ENCODE peak calls at places on chromosomes 13 and 19, in five cellular contexts. One of them, this sample, is unnamed.

GRCh38 chr19:4256563-4256962 is 9.7 kb downstream of the YJU2 start:
- DNase-seq in heart left ventricle: no peak
- DNase-seq in left ventricle myocardium inferior: no peak
- DNase-seq in heart right ventricle: no peak
- DNase-seq in GM23248: no peak
- DNase-seq in this sample: no peak

GRCh38 chr13:45859682-45860081 is 8.1 kb upstream of the SIAH3 start:
- DNase-seq in GM23248: no peak
- DNase-seq in heart left ventricle: no peak
- DNase-seq in heart right ventricle: no peak
- DNase-seq in left ventricle myocardium inferior: no peak
- DNase-seq in this sample: no peak

GRCh38 chr13:46687810-46688209 is 109.2 kb downstream of the ESD start:
- DNase-seq in GM23248: peak; percentile 26
- DNase-seq in heart left ventricle: no peak
- DNase-seq in heart right ventricle: no peak
- DNase-seq in left ventricle myocardium inferior: no peak
- DNase-seq in this sample: no peak

GRCh38 chr13:39976481-39976880 is 321.0 kb downstream of the COG6 start:
- DNase-seq in heart right ventricle: no peak
- DNase-seq in left ventricle myocardium inferior: no peak
- DNase-seq in GM23248: no peak
- DNase-seq in heart left ventricle: no peak
- DNase-seq in this sample: no peak

GRCh38 chr13:76758738-76759137 is 127.5 kb downstream of the KCTD12 start:
- DNase-seq in GM23248: no peak
- DNase-seq in left ventricle myocardium inferior: no peak
- DNase-seq in heart right ventricle: no peak
- DNase-seq in heart left ventricle: no peak
- DNase-seq in this sample: no peak

GRCh38 chr13:85828094-85828684 is 29.0 kb upstream of the SLITRK6 start:
- DNase-seq in GM23248: peak; percentile 50
- DNase-seq in heart right ventricle: no peak
- DNase-seq in left ventricle myocardium inferior: no peak
- DNase-seq in heart left ventricle: no peak
- DNase-seq in this sample: no peak

GRCh38 chr13:40026174-40026585 is 370.7 kb downstream of the COG6 start:
- DNase-seq in heart right ventricle: no peak
- DNase-seq in GM23248: no peak
- DNase-seq in heart left ventricle: no peak
- DNase-seq in left ventricle myocardium inferior: no peak
- DNase-seq in this sample: no peak

GRCh38 chr19:38194061-38194701 is 29.8 kb downstream of the DPF1 start:
- DNase-seq in GM23248: no peak
- DNase-seq in heart right ventricle: no peak
- DNase-seq in left ventricle myocardium inferior: no peak
- DNase-seq in heart left ventricle: no peak
- DNase-seq in this sample: no peak

GRCh38 chr13:36142735-36143134 is 11.6 kb upstream of the DCLK1 start:
- DNase-seq in left ventricle myocardium inferior: no peak
- DNase-seq in heart left ventricle: no peak
- DNase-seq in GM23248: no peak
- DNase-seq in heart right ventricle: no peak
- DNase-seq in this sample: no peak

GRCh38 chr19:58559275-58560006 is 1.0 kb upstream of the UBE2M start:
- DNase-seq in left ventricle myocardium inferior: peak; percentile 90
- DNase-seq in GM23248: peak; percentile 94
- DNase-seq in heart right ventricle: peak; percentile 90
- DNase-seq in heart left ventricle: peak; percentile 94
- DNase-seq in this sample: peak; percentile 93

GRCh38 chr13:47226516-47226915 is 329.7 kb upstream of the HTR2A start:
- DNase-seq in left ventricle myocardium inferior: no peak
- DNase-seq in heart left ventricle: no peak
- DNase-seq in heart right ventricle: no peak
- DNase-seq in GM23248: peak; percentile 20
- DNase-seq in this sample: no peak

GRCh38 chr19:45331411-45331810 is 8.7 kb upstream of the CKM start:
- DNase-seq in left ventricle myocardium inferior: no peak
- DNase-seq in heart left ventricle: no peak
- DNase-seq in heart right ventricle: no peak
- DNase-seq in GM23248: no peak
- DNase-seq in this sample: no peak

GRCh38 chr19:42201489-42202289 is 15.8 kb downstream of the DEDD2 start:
- DNase-seq in GM23248: no peak
- DNase-seq in heart right ventricle: no peak
- DNase-seq in left ventricle myocardium inferior: peak; percentile 32
- DNase-seq in heart left ventricle: peak; percentile 59
- DNase-seq in this sample: no peak

GRCh38 chr13:81606074-81606473 is 1265.1 kb upstream of the SPRY2 start:
- DNase-seq in heart right ventricle: no peak
- DNase-seq in left ventricle myocardium inferior: no peak
- DNase-seq in GM23248: no peak
- DNase-seq in heart left ventricle: no peak
- DNase-seq in this sample: no peak

GRCh38 chr13:103795892-103796478 is 729.8 kb upstream of the SLC10A2 start:
- DNase-seq in heart right ventricle: no peak
- DNase-seq in GM23248: no peak
- DNase-seq in heart left ventricle: no peak
- DNase-seq in left ventricle myocardium inferior: no peak
- DNase-seq in this sample: no peak

GRCh38 chr19:1266116-1266817 is 2.9 kb upstream of the CIRBP start:
- DNase-seq in heart left ventricle: peak; percentile 91
- DNase-seq in left ventricle myocardium inferior: peak; percentile 90
- DNase-seq in heart right ventricle: peak; percentile 93
- DNase-seq in GM23248: peak; percentile 95
- DNase-seq in this sample: peak; percentile 93

GRCh38 chr13:113903912-113904311 is 40.0 kb upstream of the GAS6 start:
- DNase-seq in heart right ventricle: no peak
- DNase-seq in GM23248: no peak
- DNase-seq in heart left ventricle: no peak
- DNase-seq in left ventricle myocardium inferior: no peak
- DNase-seq in this sample: no peak

GRCh38 chr19:58543826-58544590 is at the start of gene TRIM28:
- DNase-seq in GM23248: peak; percentile 99
- DNase-seq in heart left ventricle: peak; percentile 98
- DNase-seq in heart right ventricle: peak; percentile 99
- DNase-seq in left ventricle myocardium inferior: peak; percentile 98
- DNase-seq in this sample: peak; percentile 99

DNA sequence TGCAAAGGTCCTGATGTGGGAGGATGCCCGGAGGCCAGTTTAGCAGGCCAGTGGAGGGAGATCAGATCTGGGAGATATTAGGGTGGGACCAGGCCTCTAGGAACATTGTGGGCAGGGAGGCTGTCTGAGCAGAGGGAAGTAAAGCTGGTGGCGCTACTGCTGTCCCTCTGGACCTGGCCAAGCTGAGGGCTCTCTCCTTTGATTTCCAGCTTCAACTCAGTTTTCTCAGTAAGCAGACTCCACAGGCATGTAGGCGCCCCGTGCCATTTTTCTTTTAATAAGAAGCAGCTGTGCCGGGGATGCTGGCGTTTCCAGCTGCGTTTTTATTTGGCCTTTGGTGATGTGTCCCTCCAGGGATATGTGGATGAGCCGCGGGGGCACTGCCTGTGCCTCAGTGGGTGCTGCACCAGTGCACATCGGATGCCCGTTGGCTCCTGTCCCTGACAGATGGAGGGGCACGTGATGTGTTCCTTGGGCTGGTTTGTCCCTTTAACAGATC is 6.7 kb downstream of the DNM2 start:
- DNase-seq in GM23248: peak; percentile 72
- DNase-seq in heart left ventricle: no peak
- DNase-seq in heart right ventricle: no peak
- DNase-seq in left ventricle myocardium inferior: no peak
- DNase-seq in this sample: no peak
- H3K4me3 ChIP-seq in GM23248: no peak overlapping the region
- H3K4me3 ChIP-seq in heart left ventricle: no peak overlapping the region
- H3K4me3 ChIP-seq in heart right ventricle: no peak overlapping the region
- H3K4me3 ChIP-seq in left ventricle myocardium inferior: no peak overlapping the region
- H3K4me3 ChIP-seq in this sample: no peak overlapping the region

GRCh38 chr13:44396963-44397580 is 23.4 kb downstream of the SERP2 start:
- DNase-seq in heart right ventricle: peak; percentile 51
- DNase-seq in GM23248: no peak
- DNase-seq in heart left ventricle: peak; percentile 62
- DNase-seq in left ventricle myocardium inferior: peak; percentile 48
- DNase-seq in this sample: no peak
- H3K27ac ChIP-seq in heart right ventricle: no peak overlapping the region
- H3K27ac ChIP-seq in GM23248: no peak overlapping the region
- H3K27ac ChIP-seq in heart left ventricle: peak overlapping the region; percentile 9
- H3K27ac ChIP-seq in left ventricle myocardium inferior: peak overlapping the region; percentile 64
- H3K27ac ChIP-seq in this sample: no peak overlapping the region

DNA sequence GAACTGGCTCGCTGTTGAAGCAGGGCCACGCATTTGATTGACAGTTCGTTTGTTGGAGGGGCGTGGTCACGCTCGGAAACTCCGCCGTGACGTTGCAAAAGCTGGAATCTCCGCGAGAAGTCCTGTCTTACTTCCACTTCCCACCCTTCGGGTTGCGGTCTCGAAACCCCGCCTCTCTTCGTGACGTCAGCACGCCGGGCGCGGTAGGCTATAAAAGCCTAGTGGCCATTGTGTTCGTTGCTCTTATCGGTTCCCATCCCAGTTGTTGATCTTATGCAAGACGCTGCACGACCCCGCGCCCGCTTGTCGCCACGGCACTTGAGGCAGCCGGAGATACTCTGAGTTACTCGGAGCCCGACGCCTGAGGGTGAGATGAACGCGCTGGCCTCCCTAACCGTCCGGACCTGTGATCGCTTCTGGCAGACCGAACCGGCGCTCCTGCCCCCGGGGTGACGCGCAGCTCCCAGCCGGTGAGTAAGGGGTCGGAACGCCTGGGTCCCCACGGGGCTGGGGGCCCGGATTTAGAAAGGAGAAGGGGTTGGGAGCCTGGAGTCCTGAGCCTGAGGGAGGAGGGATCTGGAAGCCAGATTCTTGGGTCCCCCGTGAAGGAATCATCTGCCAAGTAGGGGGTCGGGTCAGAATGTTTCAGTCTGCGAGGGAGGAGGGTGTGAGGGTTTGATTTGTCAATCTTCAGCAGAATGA is at the start of gene PPP1R15A:
- DNase-seq in left ventricle myocardium inferior: peak; percentile 98
- DNase-seq in GM23248: peak; percentile 97
- DNase-seq in heart right ventricle: peak; percentile 98
- DNase-seq in heart left ventricle: peak; percentile 97
- DNase-seq in this sample: peak; percentile 97
- H3K4me3 ChIP-seq in left ventricle myocardium inferior: peak within 1 kb of the TSS; percentile 98
- H3K4me3 ChIP-seq in GM23248: peak within 1 kb of the TSS; percentile 94
- H3K4me3 ChIP-seq in heart right ventricle: peak within 1 kb of the TSS; percentile 69
- H3K4me3 ChIP-seq in heart left ventricle: peak within 1 kb of the TSS; percentile 99
- H3K4me3 ChIP-seq in this sample: peak within 1 kb of the TSS; percentile 95

GRCh38 chr13:99686157-99686572 is 184.9 kb downstream of the TM9SF2 start:
- DNase-seq in GM23248: peak; percentile 33
- DNase-seq in heart right ventricle: peak; percentile 30
- DNase-seq in left ventricle myocardium inferior: peak; percentile 53
- DNase-seq in heart left ventricle: peak; percentile 53
- DNase-seq in this sample: peak; percentile 58

GRCh38 chr13:99687728-99688397 is 186.6 kb downstream of the TM9SF2 start:
- DNase-seq in left ventricle myocardium inferior: no peak
- DNase-seq in heart right ventricle: no peak
- DNase-seq in heart left ventricle: no peak
- DNase-seq in GM23248: no peak
- DNase-seq in this sample: no peak

GRCh38 chr13:99688776-99689175 is 187.5 kb downstream of the TM9SF2 start:
- DNase-seq in left ventricle myocardium inferior: no peak
- DNase-seq in heart left ventricle: no peak
- DNase-seq in heart right ventricle: no peak
- DNase-seq in GM23248: no peak
- DNase-seq in this sample: no peak

GRCh38 chr13:99689955-99690354 is 188.7 kb downstream of the TM9SF2 start:
- DNase-seq in heart right ventricle: no peak
- DNase-seq in heart left ventricle: no peak
- DNase-seq in GM23248: no peak
- DNase-seq in left ventricle myocardium inferior: no peak
- DNase-seq in this sample: no peak

GRCh38 chr13:99686944-99687382 is 185.7 kb downstream of the TM9SF2 start:
- DNase-seq in heart right ventricle: no peak
- DNase-seq in GM23248: no peak
- DNase-seq in heart left ventricle: no peak
- DNase-seq in left ventricle myocardium inferior: no peak
- DNase-seq in this sample: no peak
- H3K27ac ChIP-seq in heart right ventricle: no peak overlapping the region
- H3K27ac ChIP-seq in GM23248: no peak overlapping the region
- H3K27ac ChIP-seq in heart left ventricle: no peak overlapping the region
- H3K27ac ChIP-seq in left ventricle myocardium inferior: peak overlapping the region; percentile 63
- H3K27ac ChIP-seq in this sample: no peak overlapping the region

GRCh38 chr13:96769874-96770273 is 224.4 kb downstream of the OXGR1 start:
- DNase-seq in left ventricle myocardium inferior: no peak
- DNase-seq in heart left ventricle: no peak
- DNase-seq in heart right ventricle: no peak
- DNase-seq in GM23248: no peak
- DNase-seq in this sample: no peak

GRCh38 chr13:96771501-96772367 is 222.5 kb downstream of the OXGR1 start:
- DNase-seq in GM23248: peak; percentile 9
- DNase-seq in heart right ventricle: no peak
- DNase-seq in heart left ventricle: peak; percentile 42
- DNase-seq in left ventricle myocardium inferior: no peak
- DNase-seq in this sample: no peak

GRCh38 chr13:96768524-96768923 is 225.8 kb downstream of the OXGR1 start:
- DNase-seq in heart right ventricle: no peak
- DNase-seq in GM23248: no peak
- DNase-seq in left ventricle myocardium inferior: no peak
- DNase-seq in heart left ventricle: no peak
- DNase-seq in this sample: no peak

GRCh38 chr13:96762876-96763275 is 231.4 kb downstream of the OXGR1 start:
- DNase-seq in heart left ventricle: no peak
- DNase-seq in GM23248: peak; percentile 27
- DNase-seq in left ventricle myocardium inferior: no peak
- DNase-seq in heart right ventricle: no peak
- DNase-seq in this sample: no peak

DNA sequence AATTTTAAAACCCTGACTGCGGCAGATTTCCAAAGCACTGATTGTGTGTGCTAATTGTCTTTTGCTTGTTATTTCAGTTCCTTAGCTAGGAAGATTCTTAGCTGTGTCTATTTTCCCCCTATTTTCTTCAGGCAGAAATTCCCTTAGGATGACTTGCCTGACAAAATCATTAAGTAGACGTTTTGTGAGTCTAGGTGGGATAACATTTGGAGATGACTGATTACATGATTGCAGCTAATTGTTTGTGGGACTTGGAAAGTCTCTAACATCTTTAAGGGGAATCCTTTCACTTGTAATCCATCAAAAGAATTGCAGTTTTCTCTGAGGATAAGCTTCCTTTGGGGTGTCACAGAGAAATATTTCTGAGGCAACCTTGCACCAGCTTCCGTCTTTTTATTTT is 228.0 kb downstream of the OXGR1 start:
- DNase-seq in GM23248: no peak
- DNase-seq in left ventricle myocardium inferior: no peak
- DNase-seq in heart right ventricle: no peak
- DNase-seq in heart left ventricle: no peak
- DNase-seq in this sample: no peak
- H3K4me3 ChIP-seq in GM23248: no peak overlapping the region
- H3K4me3 ChIP-seq in left ventricle myocardium inferior: no peak overlapping the region
- H3K4me3 ChIP-seq in heart right ventricle: no peak overlapping the region
- H3K4me3 ChIP-seq in heart left ventricle: no peak overlapping the region
- H3K4me3 ChIP-seq in this sample: no peak overlapping the region

This sample was measured in SJSA1.